ENCODE peak calls at places on chromosome 14, in six cellular contexts. One of them, this sample, is unnamed.

GRCh38 chr14:99574099-99574880 is 29.7 kb downstream of the CCDC85C start:
- DNase-seq in sciatic nerve: no peak
- DNase-seq in GM10248: no peak
- DNase-seq in frontal cortex: no peak
- DNase-seq in NCI-H2029: no peak
- DNase-seq in putamen: no peak
- DNase-seq in this sample: no peak

GRCh38 chr14:81169711-81170103 is 51.1 kb downstream of the GTF2A1 start:
- DNase-seq in sciatic nerve: peak
- DNase-seq in GM10248: peak
- DNase-seq in frontal cortex: no peak
- DNase-seq in NCI-H2029: no peak
- DNase-seq in putamen: peak
- DNase-seq in this sample: no peak

GRCh38 chr14:29569194-29569593 is 358.5 kb downstream of the PRKD1 start:
- DNase-seq in sciatic nerve: no peak
- DNase-seq in GM10248: no peak
- DNase-seq in frontal cortex: no peak
- DNase-seq in NCI-H2029: no peak
- DNase-seq in putamen: no peak
- DNase-seq in this sample: no peak

GRCh38 chr14:99199854-99200653 is 71.9 kb downstream of the BCL11B start:
- DNase-seq in sciatic nerve: no peak
- DNase-seq in GM10248: no peak
- DNase-seq in frontal cortex: no peak
- DNase-seq in NCI-H2029: no peak
- DNase-seq in putamen: no peak
- DNase-seq in this sample: no peak

GRCh38 chr14:22122227-22123187 is 448.9 kb upstream of the OR4E1 start:
- DNase-seq in sciatic nerve: no peak
- DNase-seq in GM10248: no peak
- DNase-seq in frontal cortex: no peak
- DNase-seq in NCI-H2029: no peak
- DNase-seq in putamen: no peak
- DNase-seq in this sample: no peak

GRCh38 chr14:75570797-75571196 is 7.6 kb upstream of the FLVCR2 start:
- DNase-seq in sciatic nerve: no peak
- DNase-seq in GM10248: no peak
- DNase-seq in frontal cortex: no peak
- DNase-seq in NCI-H2029: no peak
- DNase-seq in putamen: no peak
- DNase-seq in this sample: no peak

GRCh38 chr14:44162197-44162596 is 344.9 kb downstream of the FSCB start:
- DNase-seq in sciatic nerve: no peak
- DNase-seq in GM10248: no peak
- DNase-seq in frontal cortex: no peak
- DNase-seq in NCI-H2029: no peak
- DNase-seq in putamen: no peak
- DNase-seq in this sample: no peak

GRCh38 chr14:68392393-68393085 is 400.3 kb downstream of the ZFP36L1 start:
- DNase-seq in sciatic nerve: peak
- DNase-seq in GM10248: no peak
- DNase-seq in frontal cortex: no peak
- DNase-seq in NCI-H2029: no peak
- DNase-seq in putamen: peak
- DNase-seq in this sample: no peak

GRCh38 chr14:35342160-35343010 is 50.2 kb downstream of the PSMA6 start:
- DNase-seq in sciatic nerve: no peak
- DNase-seq in GM10248: no peak
- DNase-seq in frontal cortex: no peak
- DNase-seq in NCI-H2029: peak
- DNase-seq in putamen: no peak
- DNase-seq in this sample: no peak

GRCh38 chr14:64720190-64720589 is 16.0 kb downstream of the PLEKHG3 start:
- DNase-seq in sciatic nerve: peak
- DNase-seq in GM10248: no peak
- DNase-seq in frontal cortex: no peak
- DNase-seq in NCI-H2029: peak
- DNase-seq in putamen: no peak
- DNase-seq in this sample: peak

GRCh38 chr14:71328183-71328582 is 420.9 kb downstream of the PCNX1 start:
- DNase-seq in sciatic nerve: no peak
- DNase-seq in GM10248: peak
- DNase-seq in frontal cortex: no peak
- DNase-seq in NCI-H2029: no peak
- DNase-seq in putamen: no peak
- DNase-seq in this sample: no peak

GRCh38 chr14:71060274-71060673 is 153.0 kb downstream of the PCNX1 start:
- DNase-seq in sciatic nerve: no peak
- DNase-seq in GM10248: no peak
- DNase-seq in frontal cortex: no peak
- DNase-seq in NCI-H2029: no peak
- DNase-seq in putamen: no peak
- DNase-seq in this sample: no peak

GRCh38 chr14:106556665-106557289 is 1030.4 kb downstream of the TMEM121 start:
- DNase-seq in sciatic nerve: no peak
- DNase-seq in GM10248: peak
- DNase-seq in frontal cortex: no peak
- DNase-seq in NCI-H2029: peak
- DNase-seq in putamen: no peak
- DNase-seq in this sample: no peak

GRCh38 chr14:97777622-97778021 is 980.4 kb downstream of the VRK1 start:
- DNase-seq in sciatic nerve: no peak
- DNase-seq in GM10248: no peak
- DNase-seq in frontal cortex: no peak
- DNase-seq in NCI-H2029: no peak
- DNase-seq in putamen: no peak
- DNase-seq in this sample: no peak

GRCh38 chr14:30525833-30526232 is 33.1 kb upstream of the G2E3 start:
- DNase-seq in sciatic nerve: no peak
- DNase-seq in GM10248: no peak
- DNase-seq in frontal cortex: no peak
- DNase-seq in NCI-H2029: no peak
- DNase-seq in putamen: no peak
- DNase-seq in this sample: no peak

GRCh38 chr14:50856660-50857059 is 15.2 kb upstream of the ABHD12B start:
- DNase-seq in sciatic nerve: no peak
- DNase-seq in GM10248: no peak
- DNase-seq in frontal cortex: no peak
- DNase-seq in NCI-H2029: no peak
- DNase-seq in putamen: peak
- DNase-seq in this sample: no peak

GRCh38 chr14:101480747-101481530 is 80.4 kb upstream of the DIO3 start:
- DNase-seq in sciatic nerve: peak
- DNase-seq in GM10248: no peak
- DNase-seq in frontal cortex: no peak
- DNase-seq in NCI-H2029: no peak
- DNase-seq in putamen: no peak
- DNase-seq in this sample: no peak

GRCh38 chr14:98138666-98139065 is 1133.3 kb downstream of the BCL11B start:
- DNase-seq in sciatic nerve: no peak
- DNase-seq in GM10248: peak
- DNase-seq in frontal cortex: no peak
- DNase-seq in NCI-H2029: no peak
- DNase-seq in putamen: peak
- DNase-seq in this sample: peak

GRCh38 chr14:68263563-68264350 is 444.2 kb downstream of the RAD51B start:
- DNase-seq in sciatic nerve: no peak
- DNase-seq in GM10248: no peak
- DNase-seq in frontal cortex: no peak
- DNase-seq in NCI-H2029: no peak
- DNase-seq in putamen: no peak
- DNase-seq in this sample: no peak

GRCh38 chr14:93536945-93537344 is 106.2 kb downstream of the UNC79 start:
- DNase-seq in sciatic nerve: no peak
- DNase-seq in GM10248: no peak
- DNase-seq in frontal cortex: no peak
- DNase-seq in NCI-H2029: no peak
- DNase-seq in putamen: no peak
- DNase-seq in this sample: peak

GRCh38 chr14:101128478-101129450 is 225.2 kb upstream of the RTL1 start:
- DNase-seq in sciatic nerve: peak
- DNase-seq in GM10248: no peak
- DNase-seq in frontal cortex: no peak
- DNase-seq in NCI-H2029: no peak
- DNase-seq in putamen: peak
- DNase-seq in this sample: no peak

GRCh38 chr14:97692084-97692483 is 894.9 kb downstream of the VRK1 start:
- DNase-seq in sciatic nerve: no peak
- DNase-seq in GM10248: no peak
- DNase-seq in frontal cortex: no peak
- DNase-seq in NCI-H2029: peak
- DNase-seq in putamen: no peak
- DNase-seq in this sample: no peak

GRCh38 chr14:31420013-31420318 is 384 bp downstream of the HEATR5A start:
- DNase-seq in sciatic nerve: peak
- DNase-seq in GM10248: peak
- DNase-seq in frontal cortex: peak
- DNase-seq in NCI-H2029: peak
- DNase-seq in putamen: peak
- DNase-seq in this sample: no peak

GRCh38 chr14:100104523-100105300 is 39.5 kb downstream of the EVL start:
- DNase-seq in sciatic nerve: peak
- DNase-seq in GM10248: no peak
- DNase-seq in frontal cortex: no peak
- DNase-seq in NCI-H2029: no peak
- DNase-seq in putamen: no peak
- DNase-seq in this sample: no peak

GRCh38 chr14:30573203-30573814 is 14.4 kb downstream of the G2E3 start:
- DNase-seq in sciatic nerve: no peak
- DNase-seq in GM10248: no peak
- DNase-seq in frontal cortex: no peak
- DNase-seq in NCI-H2029: no peak
- DNase-seq in putamen: no peak
- DNase-seq in this sample: no peak

GRCh38 chr14:55107766-55108554 is 21.1 kb upstream of the LGALS3 start:
- DNase-seq in sciatic nerve: peak
- DNase-seq in GM10248: peak
- DNase-seq in frontal cortex: no peak
- DNase-seq in NCI-H2029: no peak
- DNase-seq in putamen: no peak
- DNase-seq in this sample: peak

GRCh38 chr14:32354716-32355115 is 25.6 kb downstream of the AKAP6 start:
- DNase-seq in sciatic nerve: no peak
- DNase-seq in GM10248: no peak
- DNase-seq in frontal cortex: no peak
- DNase-seq in NCI-H2029: peak
- DNase-seq in putamen: no peak
- DNase-seq in this sample: no peak

GRCh38 chr14:46820291-46820690 is 168.7 kb upstream of the RPL10L start:
- DNase-seq in sciatic nerve: peak
- DNase-seq in GM10248: no peak
- DNase-seq in frontal cortex: no peak
- DNase-seq in NCI-H2029: no peak
- DNase-seq in putamen: no peak
- DNase-seq in this sample: no peak

GRCh38 chr14:56378474-56378873 is 201.1 kb upstream of the TMEM260 start:
- DNase-seq in sciatic nerve: no peak
- DNase-seq in GM10248: no peak
- DNase-seq in frontal cortex: no peak
- DNase-seq in NCI-H2029: no peak
- DNase-seq in putamen: no peak
- DNase-seq in this sample: no peak

GRCh38 chr14:23308721-23309445 is 2.2 kb downstream of the BCL2L2 start:
- DNase-seq in sciatic nerve: peak
- DNase-seq in GM10248: no peak
- DNase-seq in frontal cortex: no peak
- DNase-seq in NCI-H2029: no peak
- DNase-seq in putamen: no peak
- DNase-seq in this sample: no peak

GRCh38 chr14:102229739-102230092 is 75.2 kb downstream of the MOK start:
- DNase-seq in sciatic nerve: no peak
- DNase-seq in GM10248: no peak
- DNase-seq in frontal cortex: no peak
- DNase-seq in NCI-H2029: no peak
- DNase-seq in putamen: no peak
- DNase-seq in this sample: no peak

GRCh38 chr14:102164241-102164641 is 24.5 kb downstream of the WDR20 start:
- DNase-seq in sciatic nerve: no peak
- DNase-seq in GM10248: no peak
- DNase-seq in frontal cortex: no peak
- DNase-seq in NCI-H2029: no peak
- DNase-seq in putamen: no peak
- DNase-seq in this sample: no peak

GRCh38 chr14:22268875-22269274 is 320.1 kb downstream of the DAD1 start:
- DNase-seq in sciatic nerve: no peak
- DNase-seq in GM10248: no peak
- DNase-seq in frontal cortex: no peak
- DNase-seq in NCI-H2029: no peak
- DNase-seq in putamen: peak
- DNase-seq in this sample: no peak

GRCh38 chr14:43215524-43215923 is 1291.6 kb downstream of the FSCB start:
- DNase-seq in sciatic nerve: no peak
- DNase-seq in GM10248: no peak
- DNase-seq in frontal cortex: no peak
- DNase-seq in NCI-H2029: no peak
- DNase-seq in putamen: no peak
- DNase-seq in this sample: no peak

GRCh38 chr14:49992901-49993335 is 100.0 kb downstream of the ARF6 start:
- DNase-seq in sciatic nerve: no peak
- DNase-seq in GM10248: peak
- DNase-seq in frontal cortex: no peak
- DNase-seq in NCI-H2029: no peak
- DNase-seq in putamen: no peak
- DNase-seq in this sample: no peak

GRCh38 chr14:23095196-23096108 is at the start of gene C14orf119:
- DNase-seq in sciatic nerve: peak
- DNase-seq in GM10248: peak
- DNase-seq in frontal cortex: peak
- DNase-seq in NCI-H2029: no peak
- DNase-seq in putamen: peak
- DNase-seq in this sample: peak

GRCh38 chr14:86575141-86575540 is 1045.2 kb downstream of the FLRT2 start:
- DNase-seq in sciatic nerve: no peak
- DNase-seq in GM10248: no peak
- DNase-seq in frontal cortex: no peak
- DNase-seq in NCI-H2029: no peak
- DNase-seq in putamen: no peak
- DNase-seq in this sample: no peak

GRCh38 chr14:74065746-74066575 is 18.3 kb downstream of the ALDH6A1 start:
- DNase-seq in sciatic nerve: no peak
- DNase-seq in GM10248: no peak
- DNase-seq in frontal cortex: no peak
- DNase-seq in NCI-H2029: no peak
- DNase-seq in putamen: no peak
- DNase-seq in this sample: no peak

GRCh38 chr14:105439710-105440553 is 20.3 kb downstream of the MTA1 start:
- DNase-seq in sciatic nerve: no peak
- DNase-seq in GM10248: no peak
- DNase-seq in frontal cortex: no peak
- DNase-seq in NCI-H2029: peak
- DNase-seq in putamen: no peak
- DNase-seq in this sample: no peak

GRCh38 chr14:86513564-86513963 is 983.6 kb downstream of the FLRT2 start:
- DNase-seq in sciatic nerve: no peak
- DNase-seq in GM10248: no peak
- DNase-seq in frontal cortex: no peak
- DNase-seq in NCI-H2029: no peak
- DNase-seq in putamen: no peak
- DNase-seq in this sample: no peak

This sample was measured in HCT116.